ENCODE peak calls at places on chromosomes 11 and 22, in seven cellular contexts. M, B, A, G, O, Y and S are unnamed samples.

GRCh38 chr11:91091564-91091963 is 868.7 kb upstream of the CHORDC1 start:
- DNase-seq in B (no peak), Y (no peak), A (no peak), G (no peak), O (no peak), M (no peak), S (no peak)

GRCh38 chr22:30730351-30730750 is 35.7 kb downstream of the OSBP2 start:
- DNase-seq in G (no peak), O (no peak), M (no peak), A (no peak), Y (no peak), B (no peak), S (no peak)

GRCh38 chr22:46830001-46830715 is 67.7 kb downstream of the TBC1D22A start:
- DNase-seq in A (peak; percentile 34), B (peak; percentile 53), G (no peak), O (no peak), Y (no peak), M (peak; percentile 72), S (no peak)

GRCh38 chr11:45392621-45393183 is 106.6 kb upstream of the SYT13 start:
- DNase-seq in G (no peak), Y (no peak), M (peak; percentile 56), O (no peak), A (no peak), B (no peak), S (no peak)

GRCh38 chr11:7688238-7688826 is 15.0 kb upstream of the CYB5R2 start:
- DNase-seq in O (no peak), A (no peak), M (no peak), G (peak; percentile 4), Y (peak; percentile 59), B (no peak), S (no peak)

GRCh38 chr11:94525933-94526332 is 13.7 kb downstream of the C11orf97 start:
- DNase-seq in B (peak; percentile 88), O (peak; percentile 67), A (peak; percentile 84), Y (no peak), G (no peak), M (peak; percentile 76), S (no peak)

GRCh38 chr11:26137651-26138050 is 194.3 kb upstream of the ANO3 start:
- DNase-seq in M (no peak), O (no peak), G (no peak), B (no peak), A (no peak), Y (no peak), S (no peak)

GRCh38 chr11:44016129-44016528 is 31.7 kb upstream of the ACCSL start:
- DNase-seq in Y (no peak), G (no peak), A (no peak), O (no peak), B (peak; percentile 24), M (no peak), S (no peak)

GRCh38 chr11:7904910-7905309 is 26.2 kb downstream of the OR10A6 start:
- DNase-seq in O (no peak), M (no peak), Y (no peak), B (no peak), A (no peak), G (no peak), S (no peak)

GRCh38 chr22:25068701-25069100 is 116.2 kb downstream of the KIAA1671 start:
- DNase-seq in A (no peak), G (no peak), O (no peak), Y (no peak), M (peak; percentile 78), B (no peak), S (no peak)

GRCh38 chr11:60477035-60477445 is 15.5 kb upstream of the MS4A12 start:
- DNase-seq in G (no peak), A (no peak), Y (no peak), O (no peak), B (no peak), M (no peak), S (no peak)

DNA sequence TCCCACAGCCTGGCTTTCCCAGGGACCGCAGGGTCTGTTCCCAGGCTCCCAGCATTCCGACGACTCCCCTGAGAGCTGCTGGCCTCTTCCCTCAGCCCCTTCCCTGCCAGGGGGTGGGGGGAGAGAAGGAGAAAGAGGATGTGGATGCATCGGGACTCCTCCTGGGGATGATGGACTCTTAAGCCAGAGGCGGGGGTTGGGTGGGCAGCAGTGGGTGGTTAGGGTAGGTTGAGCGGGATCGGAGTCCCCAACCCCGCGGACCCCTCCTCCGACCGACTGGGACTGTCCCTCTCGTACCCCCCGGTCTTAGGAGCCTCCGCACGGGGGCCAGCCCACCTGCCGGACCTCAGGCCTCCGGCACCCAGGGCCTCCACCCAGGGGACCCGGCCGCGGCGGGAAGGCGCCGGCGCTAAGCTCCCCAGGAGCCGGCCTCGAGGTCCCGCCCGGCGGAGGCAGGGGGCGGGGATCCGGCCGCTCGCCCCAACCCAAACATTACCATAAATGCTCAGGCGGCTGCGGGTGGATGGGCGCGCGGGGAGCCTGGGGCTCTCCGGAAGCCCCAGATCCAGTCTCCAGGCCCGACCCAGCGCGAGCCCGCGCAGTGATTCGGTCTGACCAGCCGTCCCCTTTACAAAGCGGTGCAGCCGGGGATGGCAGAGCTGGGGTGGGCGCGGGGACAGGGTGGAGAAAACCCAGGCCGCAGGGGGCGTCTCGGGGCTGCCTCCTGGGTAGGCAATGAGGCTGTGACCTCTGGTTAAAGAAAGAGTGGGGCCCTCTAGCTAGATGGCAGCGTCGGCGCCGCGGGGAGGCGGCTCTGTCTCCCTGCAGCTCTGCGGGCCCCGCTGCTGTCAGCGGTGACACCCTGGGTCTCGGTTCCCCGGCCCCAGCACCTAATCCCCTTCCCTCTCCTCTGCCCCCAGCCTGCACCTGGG is 3.9 kb upstream of the MCAM start:
- DNase-seq in A (peak; percentile 72), B (peak; percentile 64), Y (peak; percentile 83), O (no peak), M (peak; percentile 90), G (no peak), S (no peak)
- TF ChIP-seq CTCF in A (no peak), B (no peak), Y (no peak), O (no peak), M (no peak), G (no peak), S (no peak)

DNA sequence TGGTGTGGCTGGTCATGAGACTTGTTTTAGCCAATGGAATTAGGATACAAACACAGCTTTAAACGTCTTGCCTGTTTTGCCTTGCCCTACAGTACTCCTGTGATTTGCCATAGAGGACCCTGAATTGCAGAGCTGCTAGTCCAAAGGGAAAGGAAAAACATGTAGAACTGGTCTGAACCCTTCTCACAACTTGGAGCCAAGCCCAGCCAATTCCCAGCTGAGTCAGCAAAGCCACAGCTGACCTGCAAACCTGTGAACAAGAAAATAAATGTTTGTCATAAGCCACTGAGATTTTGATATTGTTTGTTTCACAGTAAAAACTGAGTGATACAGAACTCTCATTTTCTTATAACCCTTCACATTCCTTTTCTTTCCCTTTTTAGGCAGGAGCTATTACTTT is 360.5 kb upstream of the API5 start:
- DNase-seq in O (peak; percentile 79), M (no peak), B (peak; percentile 31), Y (no peak), A (no peak), G (no peak), S (no peak)
- TF ChIP-seq POLR2AphosphoS5 in O (no peak), M (no peak), B (no peak), Y (no peak), A (no peak), G (no peak), S (no peak)

GRCh38 chr22:38704568-38705234 is 1.0 kb upstream of the GTPBP1 start:
- DNase-seq in M (no peak), Y (no peak), G (no peak), B (no peak), O (no peak), A (no peak), S (no peak)

GRCh38 chr22:38707346-38707745 is 1.6 kb downstream of the GTPBP1 start:
- DNase-seq in M (no peak), B (no peak), G (no peak), Y (no peak), O (no peak), A (no peak), S (peak; percentile 50)

GRCh38 chr22:38706101-38706884 is 549 bp downstream of the GTPBP1 start:
- DNase-seq in O (no peak), B (peak; percentile 60), M (no peak), A (peak; percentile 61), G (no peak), Y (peak; percentile 71), S (no peak)

GRCh38 chr22:38706885-38707180 is 1.1 kb downstream of the GTPBP1 start:
- DNase-seq in G (no peak), B (no peak), O (no peak), Y (no peak), A (no peak), M (no peak), S (no peak)

DNA sequence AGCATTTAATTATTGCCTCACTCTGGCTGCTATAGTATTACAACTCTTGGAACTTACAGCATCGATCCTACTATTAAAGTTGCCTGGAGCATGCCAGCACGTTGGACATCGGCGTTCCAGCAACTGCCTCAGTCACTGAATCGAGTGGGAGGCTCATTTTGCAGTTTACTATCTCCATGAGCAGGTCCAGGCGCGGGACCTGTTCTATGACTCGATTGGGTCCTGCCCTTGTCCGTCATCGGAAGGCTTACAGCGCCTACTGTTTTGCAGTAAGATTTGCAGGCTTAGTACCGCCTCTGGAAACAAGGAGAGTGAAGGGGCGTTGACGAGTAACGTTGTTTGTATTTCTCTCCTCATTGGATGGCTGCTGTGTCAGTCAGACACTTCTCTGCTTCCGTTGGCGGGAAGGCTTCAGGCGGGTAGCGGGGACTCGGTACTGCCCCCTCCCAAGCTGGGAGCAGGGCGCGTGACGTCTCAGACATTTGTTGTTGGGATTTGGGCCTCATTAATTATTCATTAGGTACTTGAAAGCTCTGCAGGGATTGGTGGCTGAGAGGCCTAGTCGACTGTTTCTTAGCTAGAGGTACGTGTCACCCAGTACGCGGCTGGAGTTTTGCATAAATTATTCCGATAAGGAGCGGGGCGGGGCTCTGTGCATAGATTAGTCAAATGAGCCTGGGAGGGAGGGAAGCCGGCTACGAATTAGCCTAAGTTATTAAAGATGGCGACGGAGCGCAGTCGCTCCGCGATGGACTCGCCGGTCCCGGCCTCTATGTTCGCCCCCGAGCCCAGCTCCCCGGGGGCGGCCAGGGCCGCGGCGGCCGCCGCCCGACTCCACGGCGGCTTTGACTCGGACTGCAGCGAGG is at the start of gene GTPBP1:
- DNase-seq in O (peak; percentile 97), A (peak; percentile 98), B (peak; percentile 98), M (peak; percentile 98), G (peak; percentile 100), Y (peak; percentile 85), S (peak; percentile 99)
- TF ChIP-seq CTCF in O (peak; percentile 36), A (no peak), B (no peak), M (peak; percentile 65), G (no peak), Y (no peak), S (no peak)

DNA sequence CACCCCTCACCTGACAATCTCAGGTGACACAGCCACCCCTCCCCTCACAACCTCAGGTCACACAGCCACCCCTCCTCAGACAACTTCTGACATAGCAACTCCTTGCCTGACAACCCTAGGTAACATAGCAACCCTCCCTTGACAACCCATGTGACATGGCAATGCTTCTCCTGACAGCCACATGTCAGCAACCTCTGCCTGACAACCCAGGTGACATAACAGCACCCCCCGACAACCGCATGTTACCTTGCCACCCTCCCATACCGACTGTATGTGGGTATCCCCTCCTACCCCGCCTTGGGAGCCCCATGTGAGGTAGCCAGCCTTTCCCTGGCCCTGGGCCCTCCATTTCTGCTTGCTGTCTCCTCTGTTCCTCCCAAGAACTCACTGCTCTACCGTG is 77.7 kb upstream of the B3GAT1 start:
- DNase-seq in G (no peak), O (no peak), Y (no peak), M (no peak), B (no peak), A (no peak), S (no peak)
- TF ChIP-seq POLR2AphosphoS5 in G (no peak), O (no peak), Y (no peak), M (no peak), B (no peak), A (no peak), S (no peak)